ENCODE peak calls at places on chromosome 12, in four cellular contexts. M, C, U and R are unnamed samples.

GRCh38 chr12:109727039-109727723 is 13.6 kb downstream of the FAM222A start:
- DNase-seq in C (no peak), M (no peak), U (peak; percentile 89), R (no peak)

GRCh38 chr12:70640901-70641300 is 3.7 kb upstream of the PTPRB start:
- DNase-seq in M (no peak), U (no peak), C (no peak), R (no peak)

GRCh38 chr12:21500786-21501257 is 613 bp downstream of the RECQL start:
- DNase-seq in M (no peak), U (no peak), C (no peak), R (no peak)

GRCh38 chr12:2754208-2754607 is 40.6 kb upstream of the FKBP4 start:
- DNase-seq in U (no peak), C (no peak), M (no peak), R (no peak)

GRCh38 chr12:716506-716905 is 35.9 kb upstream of the WNK1 start:
- DNase-seq in U (no peak), C (peak; percentile 22), M (no peak), R (no peak)

GRCh38 chr12:15855646-15856045 is 26.5 kb upstream of the STRAP start:
- DNase-seq in M (no peak), C (no peak), U (no peak), R (no peak)

GRCh38 chr12:115199831-115200230 is 515.9 kb upstream of the TBX3 start:
- DNase-seq in U (no peak), M (no peak), C (no peak), R (no peak)

GRCh38 chr12:21451529-21451928 is 14.1 kb downstream of the PYROXD1 start:
- DNase-seq in C (no peak), U (no peak), M (no peak), R (no peak)

GRCh38 chr12:916240-916639 is 33.3 kb downstream of the RAD52 start:
- DNase-seq in M (no peak), U (no peak), C (no peak), R (no peak)

GRCh38 chr12:52266514-52266913 is 7.9 kb upstream of the KRT86 start:
- DNase-seq in M (no peak), C (no peak), U (no peak), R (no peak)

GRCh38 chr12:2540535-2540941 is 254.2 kb upstream of the FKBP4 start:
- DNase-seq in U (no peak), C (no peak), M (no peak), R (no peak)

GRCh38 chr12:103441437-103442186 is 54.2 kb downstream of the C12orf42 start:
- DNase-seq in M (no peak), C (no peak), U (no peak), R (no peak)

GRCh38 chr12:110180591-110181005 is 56.4 kb downstream of the IFT81 start:
- DNase-seq in M (no peak), C (no peak), U (no peak), R (no peak)

GRCh38 chr12:9762369-9762768 is 1.7 kb upstream of the CD69 start:
- DNase-seq in U (no peak), C (no peak), M (no peak), R (no peak)

GRCh38 chr12:93005928-93006654 is 77.0 kb upstream of the EEA1 start:
- DNase-seq in M (no peak), C (no peak), U (peak; percentile 96), R (no peak)

GRCh38 chr12:5715076-5715475 is 230.0 kb downstream of the ANO2 start:
- DNase-seq in C (no peak), M (no peak), U (peak; percentile 6), R (no peak)

GRCh38 chr12:118651487-118651886 is 275.1 kb downstream of the SUDS3 start:
- DNase-seq in U (no peak), M (no peak), C (no peak), R (no peak)

GRCh38 chr12:105740337-105740736 is 398.4 kb downstream of the NUAK1 start:
- DNase-seq in U (no peak), C (no peak), M (no peak), R (no peak)

GRCh38 chr12:101567918-101568317 is 26.9 kb upstream of the MYBPC1 start:
- DNase-seq in M (no peak), C (no peak), U (no peak), R (no peak)

GRCh38 chr12:92210062-92210461 is 64.4 kb upstream of the BTG1 start:
- DNase-seq in C (no peak), M (no peak), U (no peak), R (no peak)

GRCh38 chr12:57852620-57853509 is 6.3 kb upstream of the CTDSP2 start:
- DNase-seq in M (no peak), U (peak; percentile 32), C (peak; percentile 38), R (no peak)

GRCh38 chr12:52423035-52423434 is 11.1 kb downstream of the KRT75 start:
- DNase-seq in C (no peak), U (no peak), M (no peak), R (no peak)

GRCh38 chr12:112756918-112757317 is 34.6 kb upstream of the RPH3A start:
- DNase-seq in U (no peak), C (no peak), M (no peak), R (no peak)

GRCh38 chr12:64039285-64039871 is 182.7 kb downstream of the KICS2 start:
- DNase-seq in M (no peak), C (no peak), U (no peak), R (peak; percentile 38)

GRCh38 chr12:68915055-68915454 is 17.9 kb downstream of the CPM start:
- DNase-seq in M (no peak), C (no peak), U (no peak), R (no peak)

GRCh38 chr12:132506730-132507538 is 17.0 kb downstream of the FBRSL1 start:
- DNase-seq in M (no peak), U (no peak), C (peak; percentile 64), R (no peak)

GRCh38 chr12:118249547-118249946 is 113.6 kb downstream of the PEBP1 start:
- DNase-seq in C (no peak), M (no peak), U (peak; percentile 25), R (no peak)

GRCh38 chr12:112401903-112402498 is 7.4 kb downstream of the RPL6 start:
- DNase-seq in M (no peak), C (no peak), U (no peak), R (no peak)

GRCh38 chr12:19620222-19620621 is 180.9 kb downstream of the AEBP2 start:
- DNase-seq in U (no peak), M (no peak), C (no peak), R (no peak)

GRCh38 chr12:121304306-121304705 is 7.8 kb upstream of the CAMKK2 start:
- DNase-seq in U (no peak), M (no peak), C (no peak), R (no peak)

GRCh38 chr12:115916910-115917668 is 360.4 kb downstream of the MED13L start:
- DNase-seq in C (peak; percentile 87), U (peak; percentile 13), M (peak; percentile 31), R (peak; percentile 17)

GRCh38 chr12:52836042-52836466 is 1.9 kb upstream of the KRT79 start:
- DNase-seq in C (peak; percentile 50), M (no peak), U (no peak), R (no peak)

GRCh38 chr12:46131729-46132128 is 137.1 kb downstream of the SLC38A1 start:
- DNase-seq in C (no peak), U (no peak), M (peak; percentile 55), R (no peak)

GRCh38 chr12:65832217-65832616 is 7.9 kb downstream of the HMGA2 start:
- DNase-seq in U (no peak), C (no peak), M (no peak), R (no peak)

GRCh38 chr12:43329381-43329780 is 222.6 kb downstream of the ADAMTS20 start:
- DNase-seq in C (no peak), U (no peak), M (no peak), R (no peak)

GRCh38 chr12:22530-23201 is 43.9 kb upstream of the IQSEC3 start:
- DNase-seq in U (no peak), M (no peak), C (no peak), R (no peak)

GRCh38 chr12:17214910-17215309 is 608.9 kb upstream of the LMO3 start:
- DNase-seq in M (no peak), C (no peak), U (no peak), R (no peak)

GRCh38 chr12:129701536-129702165 is 202.2 kb downstream of the TMEM132D start:
- DNase-seq in M (no peak), U (no peak), C (no peak), R (no peak)

GRCh38 chr12:129700036-129700435 is 203.8 kb downstream of the TMEM132D start:
- DNase-seq in M (no peak), C (no peak), U (no peak), R (no peak)

GRCh38 chr12:129706716-129707115 is 197.1 kb downstream of the TMEM132D start:
- DNase-seq in M (no peak), U (no peak), C (no peak), R (no peak)

GRCh38 chr12:129704232-129704830 is 199.5 kb downstream of the TMEM132D start:
- DNase-seq in C (no peak), U (no peak), M (no peak), R (no peak)
- TF ChIP-seq TCF7L2 in C (no peak), U (no peak), M (no peak), R (no peak)

GRCh38 chr12:79842630-79843029 is 92.3 kb downstream of the PPP1R12A start:
- DNase-seq in U (no peak), C (no peak), M (no peak), R (no peak)
- TF ChIP-seq TCF7L2 in U (no peak), C (no peak), M (no peak), R (no peak)

GRCh38 chr12:28938581-28939301 is 210.3 kb upstream of the FAR2 start:
- DNase-seq in C (no peak), M (no peak), U (no peak), R (no peak)

GRCh38 chr12:28937196-28937595 is 211.9 kb upstream of the FAR2 start:
- DNase-seq in M (no peak), C (no peak), U (no peak), R (no peak)

GRCh38 chr12:28939427-28939826 is 209.7 kb upstream of the FAR2 start:
- DNase-seq in M (no peak), C (no peak), U (no peak), R (no peak)

GRCh38 chr12:28936711-28937110 is 212.4 kb upstream of the FAR2 start:
- DNase-seq in U (no peak), M (no peak), C (no peak), R (no peak)

DNA sequence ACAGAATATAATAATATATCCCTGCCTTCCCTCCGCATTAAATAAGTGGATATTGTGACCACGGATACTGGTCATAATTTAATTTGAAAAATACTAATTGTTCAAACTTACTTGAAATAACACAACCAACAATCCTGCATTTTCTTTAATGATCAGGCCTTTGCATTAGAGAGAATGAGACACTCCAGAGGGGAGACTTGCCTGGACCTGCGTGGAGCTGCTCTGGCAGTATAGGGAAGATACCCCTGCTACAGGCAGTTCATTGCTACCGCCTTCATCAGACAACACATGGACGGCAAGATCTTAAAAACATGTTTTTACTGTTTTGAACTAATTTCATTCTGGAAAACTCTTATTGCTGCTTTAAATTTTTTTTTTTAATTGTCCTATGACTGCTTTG is 211.0 kb upstream of the FAR2 start:
- DNase-seq in M (no peak), U (no peak), C (no peak), R (no peak)
- TF ChIP-seq TCF7L2 in M (no peak), U (no peak), C (no peak), R (no peak)

DNA sequence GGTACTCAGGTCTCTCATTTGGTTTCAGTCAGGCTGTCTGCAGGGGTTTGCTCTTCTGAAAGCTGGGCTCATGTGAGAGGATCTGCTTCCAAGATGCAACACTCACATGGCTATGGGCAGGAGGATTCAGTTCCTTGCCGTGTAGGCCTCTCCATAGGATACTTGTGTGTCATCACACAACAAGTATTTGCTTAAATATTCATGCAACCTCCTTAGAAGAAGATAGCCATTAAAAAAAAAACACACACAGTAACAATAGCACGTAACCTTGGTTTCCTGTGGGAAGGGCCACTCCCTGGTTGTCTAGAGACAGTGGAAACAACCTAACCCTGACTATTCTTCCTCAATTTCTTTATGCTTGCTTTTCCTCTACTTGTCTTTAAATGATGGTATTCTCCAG is 31.8 kb upstream of the CLEC4E start:
- DNase-seq in M (no peak), C (no peak), U (no peak), R (no peak)
- TF ChIP-seq TCF7L2 in M (no peak), C (no peak), U (no peak), R (no peak)